ENCODE peak calls at places on chromosomes 3 and 15, in nine cellular contexts. E is GDM1; R is stimulated activated CD4-positive, alpha-beta T cell treated with anti-CD3 and anti-CD28 coated beads, Interleukin-15, amount 100 ng/mL, for 1 hour; Y is H9; T is HFF-Myc; O is nucleus accumbens; F is activated CD4-positive, alpha-beta memory T cell treated with anti-CD3 and anti-CD28 coated beads, Interleukin-2, amount 10 ng/mL, durations not matched to agents 7 days and 5 days; N is EL; L is progenitor cell of endocrine pancreas. U is an unnamed sample.

GRCh38 chr3:169760479-169760878 is 4.4 kb downstream of the TERC start:
- DNase-seq in E (no peak), T (peak), Y (no peak), N (peak), F (no peak), L (no peak), R (no peak), O (no peak), U (peak)

GRCh38 chr3:65018801-65019200 is 331.0 kb upstream of the ADAMTS9 start:
- DNase-seq in F (no peak), R (no peak), N (no peak), L (no peak), E (no peak), Y (no peak), O (no peak), T (no peak), U (no peak)

GRCh38 chr3:25856902-25857518 is 67.1 kb downstream of the OXSM start:
- DNase-seq in Y (no peak), O (no peak), N (peak), F (no peak), R (no peak), E (peak), L (no peak), T (peak), U (peak)

GRCh38 chr3:66740260-66740659 is 239.4 kb upstream of the LRIG1 start:
- DNase-seq in E (no peak), O (no peak), R (no peak), T (no peak), F (no peak), N (no peak), Y (no peak), L (no peak), U (no peak)

GRCh38 chr15:91316123-91316522 is 216.1 kb downstream of the SV2B start:
- DNase-seq in L (no peak), R (no peak), T (no peak), N (no peak), O (no peak), F (no peak), E (no peak), Y (no peak), U (no peak)

GRCh38 chr3:9066775-9067174 is 103.5 kb upstream of the RAD18 start:
- DNase-seq in Y (no peak), F (no peak), N (no peak), T (no peak), O (no peak), R (no peak), E (no peak), L (no peak), U (no peak)

GRCh38 chr3:136473716-136474326 is 223.7 kb downstream of the PCCB start:
- DNase-seq in T (no peak), Y (no peak), F (no peak), L (no peak), O (no peak), N (peak), R (no peak), E (no peak), U (peak)

GRCh38 chr15:40340038-40340739 is 550 bp downstream of the CCDC9B start:
- DNase-seq in F (no peak), N (peak), L (no peak), T (no peak), Y (no peak), R (no peak), O (no peak), E (no peak), U (peak)

GRCh38 chr3:4772171-4772804 is 206.9 kb upstream of the BHLHE40 start:
- DNase-seq in F (no peak), E (no peak), R (no peak), N (peak), O (no peak), Y (no peak), L (no peak), T (no peak), U (peak)

GRCh38 chr3:176967525-176967924 is 229.8 kb downstream of the TBL1XR1 start:
- DNase-seq in Y (no peak), O (no peak), E (no peak), L (no peak), R (no peak), F (no peak), N (peak), T (no peak), U (no peak)

GRCh38 chr3:13951184-13951583 is 71.3 kb upstream of the WNT7A start:
- DNase-seq in F (no peak), N (no peak), O (no peak), T (no peak), R (no peak), L (no peak), E (no peak), Y (no peak), U (no peak)

GRCh38 chr3:128133273-128133883 is 9.8 kb upstream of the RUVBL1 start:
- DNase-seq in N (peak), T (peak), Y (peak), R (peak), F (peak), L (peak), O (no peak), E (peak), U (peak)

GRCh38 chr15:47846911-47847310 is 129.6 kb downstream of the SEMA6D start:
- DNase-seq in Y (no peak), E (no peak), N (no peak), F (no peak), O (no peak), T (no peak), R (no peak), L (no peak), U (no peak)

GRCh38 chr3:120743556-120744195 is 1.1 kb downstream of the GTF2E1 start:
- DNase-seq in T (peak), Y (no peak), N (no peak), F (no peak), L (no peak), O (no peak), E (no peak), R (no peak), U (no peak)

GRCh38 chr3:174101244-174101643 is 703.7 kb downstream of the NLGN1 start:
- DNase-seq in R (no peak), N (no peak), O (no peak), L (no peak), Y (no peak), F (no peak), E (no peak), T (no peak), U (peak)

GRCh38 chr15:51096976-51097375 is 2.3 kb upstream of the TNFAIP8L3 start:
- DNase-seq in L (no peak), R (no peak), T (no peak), F (no peak), O (no peak), N (no peak), Y (no peak), E (no peak), U (no peak)

GRCh38 chr3:117616213-117616612 is 906.6 kb downstream of the TUSC7 start:
- DNase-seq in L (no peak), Y (no peak), F (no peak), N (no peak), O (no peak), T (no peak), E (no peak), R (no peak), U (no peak)

GRCh38 chr3:172982731-172983364 is 158.2 kb downstream of the SPATA16 start:
- DNase-seq in T (no peak), E (no peak), F (no peak), Y (no peak), R (no peak), L (no peak), N (peak), O (no peak), U (no peak)

GRCh38 chr3:58041182-58041825 is 33.1 kb downstream of the FLNB start:
- DNase-seq in L (no peak), T (no peak), O (no peak), N (peak), R (no peak), Y (no peak), E (no peak), F (no peak), U (no peak)

GRCh38 chr3:137065381-137065780 is 107.6 kb downstream of the IL20RB start:
- DNase-seq in F (no peak), E (no peak), R (no peak), Y (peak), L (no peak), T (no peak), N (no peak), O (no peak), U (no peak)

GRCh38 chr15:60396964-60397771 is 618 bp downstream of the ANXA2 start:
- DNase-seq in N (peak), L (peak), Y (peak), E (no peak), T (no peak), F (peak), O (no peak), R (peak), U (peak)

GRCh38 chr15:91954211-91954804 is 100.8 kb downstream of the SLCO3A1 start:
- DNase-seq in T (no peak), N (no peak), Y (no peak), F (no peak), R (no peak), O (no peak), E (no peak), L (peak), U (no peak)

GRCh38 chr15:73335471-73335870 is 33.3 kb downstream of the HCN4 start:
- DNase-seq in T (no peak), Y (no peak), R (no peak), F (no peak), E (no peak), N (no peak), L (no peak), O (no peak), U (no peak)